ENCODE peak calls at places on chromosomes 3 and 15, in seven cellular contexts. K, A, X, W, H, M and J are unnamed samples.

GRCh38 chr3:149128856-149129255 is 582 bp upstream of the HPS3 start:
- DNase-seq in A (peak), K (no peak), X (no peak), M (no peak), H (no peak), W (no peak), J (no peak)

GRCh38 chr15:59532770-59533379 is 78.7 kb upstream of the GCNT3 start:
- DNase-seq in A (peak), X (no peak), K (no peak), H (no peak), W (peak), M (peak), J (peak)

GRCh38 chr15:99251436-99251821 is at the start of gene LRRC28:
- DNase-seq in X (no peak), A (no peak), H (no peak), M (no peak), K (no peak), W (no peak), J (no peak)

GRCh38 chr3:172260381-172260780 is 187.9 kb downstream of the GHSR start:
- DNase-seq in A (no peak), H (no peak), M (no peak), W (no peak), K (no peak), X (no peak), J (no peak)

GRCh38 chr3:58422756-58423324 is 10.8 kb downstream of the PDHB start:
- DNase-seq in W (peak), H (no peak), A (peak), M (no peak), K (no peak), X (no peak), J (no peak)

GRCh38 chr15:29699791-29700190 is 122.5 kb downstream of the TJP1 start:
- DNase-seq in A (no peak), X (no peak), H (no peak), M (no peak), K (no peak), W (no peak), J (no peak)

GRCh38 chr15:62453979-62454378 is 288.9 kb upstream of the C2CD4B start:
- DNase-seq in M (no peak), A (peak), W (no peak), X (no peak), H (no peak), K (no peak), J (no peak)

GRCh38 chr15:51093488-51093864 is 1.2 kb downstream of the TNFAIP8L3 start:
- DNase-seq in W (no peak), M (no peak), K (no peak), X (no peak), H (no peak), A (no peak), J (no peak)

GRCh38 chr15:50051811-50052419 is 67.1 kb downstream of the ATP8B4 start:
- DNase-seq in X (no peak), K (peak), W (peak), H (no peak), A (peak), M (peak), J (peak)

GRCh38 chr3:71930056-71930991 is 145.4 kb upstream of the PROK2 start:
- DNase-seq in M (no peak), W (no peak), A (peak), H (no peak), K (peak), X (no peak), J (no peak)

GRCh38 chr3:184368804-184369183 is 7.3 kb downstream of the POLR2H start:
- DNase-seq in W (peak), A (peak), X (no peak), M (no peak), H (no peak), K (peak), J (peak)

GRCh38 chr15:24772709-24773373 is 97.3 kb downstream of the NPAP1 start:
- DNase-seq in K (peak), H (peak), W (peak), A (peak), M (peak), X (peak), J (peak)

GRCh38 chr15:66619152-66619903 is 53.5 kb upstream of the LCTL start:
- DNase-seq in M (peak), K (peak), X (peak), W (peak), A (peak), H (no peak), J (peak)

GRCh38 chr15:68552773-68553172 is 26.0 kb upstream of the CORO2B start:
- DNase-seq in W (no peak), A (no peak), M (no peak), H (no peak), K (peak), X (no peak), J (no peak)

GRCh38 chr3:156693166-156693565 is 18.8 kb downstream of the TIPARP start:
- DNase-seq in X (no peak), K (no peak), A (peak), M (no peak), W (peak), H (no peak), J (peak)

GRCh38 chr15:66092053-66092976 is 161.2 kb downstream of the MEGF11 start:
- DNase-seq in A (no peak), M (no peak), K (no peak), X (no peak), W (no peak), H (no peak), J (no peak)

GRCh38 chr15:77118787-77119410 is 48.0 kb upstream of the TSPAN3 start:
- DNase-seq in K (no peak), W (peak), A (peak), H (peak), X (no peak), M (peak), J (peak)

GRCh38 chr15:57388199-57388863 is 12.0 kb downstream of the CGNL1 start:
- DNase-seq in A (no peak), X (no peak), H (no peak), M (no peak), W (no peak), K (no peak), J (no peak)

GRCh38 chr3:46423588-46423987 is 16.5 kb downstream of the CCRL2 start:
- DNase-seq in H (no peak), A (peak), W (no peak), X (no peak), M (no peak), K (no peak), J (no peak)

GRCh38 chr3:144294659-144295538 is 323.3 kb downstream of the DIPK2A start:
- DNase-seq in W (no peak), K (no peak), H (no peak), A (no peak), M (no peak), X (no peak), J (no peak)

GRCh38 chr3:185365281-185366211 is 2.6 kb downstream of the MAP3K13 start:
- DNase-seq in W (no peak), X (no peak), M (no peak), H (no peak), K (no peak), A (no peak), J (no peak)

GRCh38 chr3:87867001-87867400 is 191.8 kb downstream of the CGGBP1 start:
- DNase-seq in M (no peak), X (no peak), A (peak), W (no peak), H (no peak), K (no peak), J (peak)

GRCh38 chr15:47685141-47685870 is 32.0 kb upstream of the SEMA6D start:
- DNase-seq in H (no peak), W (no peak), A (no peak), M (no peak), X (no peak), K (no peak), J (no peak)

GRCh38 chr3:50450135-50450911 is 53.1 kb downstream of the CACNA2D2 start:
- DNase-seq in M (no peak), H (peak), X (peak), A (peak), K (peak), W (peak), J (peak)

GRCh38 chr15:66951531-66951930 is 113.9 kb upstream of the SMAD3 start:
- DNase-seq in H (no peak), W (no peak), X (no peak), M (no peak), A (no peak), K (no peak), J (no peak)

GRCh38 chr3:32392530-32393302 is 1.1 kb downstream of the CMTM7 start:
- DNase-seq in X (peak), M (no peak), K (peak), W (no peak), H (peak), A (peak), J (peak)

GRCh38 chr3:159757341-159758060 is 231.1 kb upstream of the IL12A start:
- DNase-seq in K (no peak), W (no peak), A (no peak), H (no peak), X (no peak), M (no peak), J (no peak)

GRCh38 chr3:100553618-100554372 is 55.6 kb upstream of the ADGRG7 start:
- DNase-seq in K (no peak), X (no peak), H (no peak), W (no peak), M (no peak), A (no peak), J (no peak)

DNA sequence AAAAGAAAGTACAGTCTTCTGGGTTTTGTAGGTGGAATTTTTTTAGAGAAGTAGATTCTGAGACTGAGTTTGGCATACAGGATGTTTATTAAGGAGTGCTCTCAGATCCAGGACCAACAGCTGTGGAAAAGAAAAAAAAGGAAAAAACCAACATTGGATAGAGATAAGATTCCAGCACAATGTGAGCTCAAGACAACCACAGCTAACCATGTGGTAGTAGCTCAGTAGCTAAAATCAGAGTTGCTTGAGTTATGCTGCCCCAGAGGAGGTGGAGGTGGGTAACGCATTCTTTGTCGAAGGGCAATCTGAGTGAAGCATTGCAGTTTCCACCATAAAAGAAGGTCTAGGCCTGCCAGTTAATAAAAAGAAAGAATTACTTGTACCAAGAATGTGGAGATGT is 904.3 kb downstream of the NSUN3 start:
- DNase-seq in A (no peak), H (no peak), K (no peak), M (no peak), W (no peak), X (no peak), J (no peak)
- H3K4me3 ChIP-seq in A (no peak), H (no peak), K (no peak), M (no peak), W (no peak), X (no peak), J (no peak)

GRCh38 chr3:48445277-48445882 is 1.2 kb upstream of the ATRIP start:
- DNase-seq in K (no peak), W (no peak), H (no peak), A (no peak), M (no peak), X (no peak), J (no peak)
- H3K4me3 ChIP-seq in K (no peak), W (no peak), H (no peak), A (peak), M (no peak), X (peak), J (no peak)

GRCh38 chr3:39385456-39386098 is 2.4 kb downstream of the SLC25A38 start:
- DNase-seq in H (no peak), W (no peak), X (no peak), K (no peak), M (no peak), A (no peak), J (no peak)
- H3K4me3 ChIP-seq in H (no peak), W (no peak), X (no peak), K (no peak), M (no peak), A (no peak), J (no peak)

GRCh38 chr3:26621891-26622633 is 510 bp upstream of the LRRC3B start:
- DNase-seq in X (no peak), H (no peak), W (no peak), K (no peak), M (no peak), A (no peak), J (no peak)
- H3K4me3 ChIP-seq in X (peak), H (no peak), W (peak), K (peak), M (no peak), A (no peak), J (no peak)

DNA sequence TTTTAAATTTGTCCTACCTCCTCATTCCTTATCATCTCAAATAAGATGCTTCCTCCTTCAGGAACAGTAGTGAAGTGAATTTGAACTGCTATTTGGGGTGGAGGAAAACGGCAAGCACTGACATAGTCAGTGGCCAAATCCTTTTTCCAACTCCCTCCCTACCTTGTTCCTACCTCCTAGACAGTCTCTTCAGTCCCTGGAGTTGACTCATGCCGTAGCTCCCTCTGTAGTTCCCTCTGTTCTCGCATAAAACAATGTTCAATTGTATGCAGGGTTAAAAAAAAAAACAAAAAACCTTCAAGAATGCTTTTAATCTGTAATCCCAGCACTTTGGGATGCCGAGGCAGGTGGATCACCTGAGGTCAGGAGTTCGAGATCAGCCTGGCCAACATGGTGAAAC is 1.4 kb downstream of the UBR1 start:
- DNase-seq in H (no peak), W (no peak), A (peak), M (no peak), X (no peak), K (no peak), J (no peak)
- H3K4me3 ChIP-seq in H (no peak), W (peak), A (peak), M (no peak), X (peak), K (no peak), J (no peak)

DNA sequence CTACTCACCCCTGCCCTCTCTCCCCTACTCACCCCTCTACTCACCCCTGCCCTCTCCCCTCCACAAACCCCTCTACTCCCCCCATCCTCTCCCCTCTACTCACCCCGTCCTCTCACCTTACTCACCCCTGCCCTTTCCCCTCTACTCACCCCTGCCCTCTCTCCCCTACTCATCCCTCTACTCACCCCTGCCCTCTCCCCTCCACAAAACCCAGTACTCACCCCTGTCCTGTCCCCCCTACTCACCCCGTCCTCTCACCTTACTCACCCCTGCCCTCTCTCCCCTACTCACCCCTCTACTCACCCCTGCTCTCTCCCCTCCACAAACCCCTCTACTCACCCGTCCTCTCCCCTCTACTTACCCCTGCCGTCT is 14.2 kb downstream of the BFSP2 start:
- DNase-seq in M (no peak), K (no peak), H (no peak), X (no peak), W (no peak), A (no peak), J (no peak)
- H3K4me3 ChIP-seq in M (no peak), K (no peak), H (no peak), X (no peak), W (no peak), A (no peak), J (no peak)

DNA sequence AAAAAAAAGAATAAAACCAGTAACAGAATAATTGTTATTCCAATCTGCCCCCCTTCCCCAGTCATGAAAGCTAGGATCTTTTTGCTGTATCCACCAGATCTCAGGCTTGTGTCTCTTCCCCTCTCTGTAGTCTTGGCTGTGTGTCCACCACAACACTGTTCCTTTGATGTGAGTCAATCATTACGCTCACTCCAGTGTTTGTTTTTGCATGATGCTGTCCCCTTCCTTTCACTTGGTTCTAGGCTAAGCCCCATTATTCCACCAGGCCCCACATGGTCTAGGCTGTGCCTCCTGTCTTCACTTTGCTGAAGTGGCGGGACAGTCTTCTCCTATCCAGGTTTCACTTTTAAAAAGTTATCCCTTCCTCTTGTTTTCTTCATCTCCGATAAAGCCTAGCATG is 13.6 kb downstream of the ACKR2 start:
- DNase-seq in K (no peak), M (no peak), H (no peak), A (no peak), X (no peak), W (no peak), J (no peak)
- H3K4me3 ChIP-seq in K (no peak), M (no peak), H (no peak), A (no peak), X (no peak), W (no peak), J (no peak)